ENCODE peak calls at places on chromosomes 7 and 10, in five cellular contexts. Y is choroid plexus epithelial cell, K is astrocyte of the spinal cord, N is psoas muscle, T is coronary artery. U is an unnamed sample.

GRCh38 chr10:3056280-3057037 is 10.9 kb upstream of the PFKP start:
- DNase-seq in Y (peak; percentile 42), K (no peak), N (no peak), T (no peak), U (peak; percentile 40)

GRCh38 chr10:97759157-97759980 is 12.4 kb downstream of the SFRP5 start:
- DNase-seq in Y (peak; percentile 80), K (peak; percentile 62), N (peak; percentile 83), T (no peak), U (peak; percentile 74)

GRCh38 chr10:94292448-94293118 is 70.2 kb downstream of the NOC3L start:
- DNase-seq in Y (peak; percentile 90), K (peak; percentile 74), N (peak; percentile 64), T (no peak), U (peak; percentile 78)

GRCh38 chr10:112335104-112335840 is 38.6 kb upstream of the ACSL5 start:
- DNase-seq in Y (peak; percentile 53), K (no peak), N (no peak), T (no peak), U (peak; percentile 62)

GRCh38 chr7:77368974-77369373 is 47.2 kb downstream of the GSAP start:
- DNase-seq in Y (peak; percentile 71), K (peak; percentile 5), N (no peak), T (no peak), U (peak; percentile 52)

GRCh38 chr10:121702351-121703320 is 104.4 kb upstream of the FGFR2 start:
- DNase-seq in Y (peak; percentile 62), K (peak; percentile 65), N (no peak), T (no peak), U (peak; percentile 12)

GRCh38 chr7:251005-251404 is 39.0 kb upstream of the FOXL3 start:
- DNase-seq in Y (no peak), K (no peak), N (no peak), T (no peak), U (no peak)

GRCh38 chr7:122675621-122676020 is 23.3 kb downstream of the RNF133 start:
- DNase-seq in Y (no peak), K (no peak), N (no peak), T (no peak), U (no peak)

GRCh38 chr7:30596721-30597120 is 2.0 kb downstream of the GARS1 start:
- DNase-seq in Y (no peak), K (no peak), N (no peak), T (no peak), U (peak; percentile 11)

GRCh38 chr7:40800771-40801170 is 666.0 kb downstream of the SUGCT start:
- DNase-seq in Y (no peak), K (no peak), N (peak; percentile 47), T (no peak), U (no peak)

GRCh38 chr7:111292026-111292430 is 201.1 kb downstream of the LRRN3 start:
- DNase-seq in Y (peak; percentile 42), K (peak; percentile 22), N (no peak), T (no peak), U (peak; percentile 33)

GRCh38 chr7:31488562-31489203 is 25.2 kb upstream of the ITPRID1 start:
- DNase-seq in Y (peak; percentile 2), K (peak; percentile 41), N (no peak), T (no peak), U (peak; percentile 17)

GRCh38 chr7:40793132-40793531 is 658.3 kb downstream of the SUGCT start:
- DNase-seq in Y (peak; percentile 12), K (peak; percentile 63), N (no peak), T (no peak), U (no peak)

GRCh38 chr7:95276114-95276513 is 48.2 kb downstream of the PON1 start:
- DNase-seq in Y (no peak), K (no peak), N (no peak), T (no peak), U (no peak)

GRCh38 chr7:137820677-137821420 is 25.9 kb downstream of the DGKI start:
- DNase-seq in Y (peak; percentile 83), K (peak; percentile 76), N (peak; percentile 69), T (peak; percentile 82), U (peak; percentile 79)

GRCh38 chr10:6059506-6059905 is 2.7 kb downstream of the IL2RA start:
- DNase-seq in Y (no peak), K (no peak), N (no peak), T (no peak), U (no peak)

GRCh38 chr10:30345611-30346010 is 3.5 kb downstream of the MTPAP start:
- DNase-seq in Y (no peak), K (no peak), N (no peak), T (no peak), U (no peak)

GRCh38 chr7:139118803-139119485 is 9.4 kb upstream of the ZC3HAV1 start:
- DNase-seq in Y (peak; percentile 19), K (no peak), N (no peak), T (no peak), U (peak; percentile 13)

GRCh38 chr10:71795248-71795647 is 21.9 kb upstream of the VSIR start:
- DNase-seq in Y (peak; percentile 49), K (peak; percentile 19), N (peak; percentile 44), T (no peak), U (peak; percentile 50)

GRCh38 chr7:75732764-75733630 is 5.7 kb downstream of the HIP1 start:
- DNase-seq in Y (peak; percentile 82), K (peak; percentile 95), N (peak; percentile 58), T (no peak), U (peak; percentile 54)

GRCh38 chr7:100568936-100569844 is 4.5 kb downstream of the SAP25 start:
- DNase-seq in Y (peak; percentile 49), K (peak; percentile 36), N (peak; percentile 67), T (no peak), U (peak; percentile 53)

GRCh38 chr10:29517352-29517923 is 117.3 kb downstream of the SVIL start:
- DNase-seq in Y (peak; percentile 68), K (peak; percentile 38), N (no peak), T (no peak), U (peak; percentile 53)

GRCh38 chr10:33376976-33377657 is 42.6 kb upstream of the NRP1 start:
- DNase-seq in Y (peak; percentile 67), K (peak; percentile 75), N (no peak), T (no peak), U (peak; percentile 71)

GRCh38 chr10:63120554-63120953 is 12.6 kb upstream of the NRBF2 start:
- DNase-seq in Y (peak; percentile 71), K (peak; percentile 87), N (no peak), T (no peak), U (peak; percentile 80)

GRCh38 chr7:42700376-42701327 is 211.2 kb downstream of the C7orf25 start:
- DNase-seq in Y (no peak), K (no peak), N (no peak), T (no peak), U (peak; percentile 32)

GRCh38 chr10:79412516-79412915 is 32.9 kb downstream of the ZCCHC24 start:
- DNase-seq in Y (no peak), K (no peak), N (peak; percentile 28), T (no peak), U (no peak)

GRCh38 chr10:117413928-117414618 is 38.8 kb upstream of the PDZD8 start:
- DNase-seq in Y (no peak), K (no peak), N (no peak), T (no peak), U (peak; percentile 38)

GRCh38 chr7:1707756-1708611 is 37.9 kb downstream of the ELFN1 start:
- DNase-seq in Y (no peak), K (no peak), N (no peak), T (peak; percentile 59), U (no peak)
- TF ChIP-seq CTCF in Y (peak; percentile 23), K (peak; percentile 25), N (peak; percentile 11), T (no peak), U (peak; percentile 17)

DNA sequence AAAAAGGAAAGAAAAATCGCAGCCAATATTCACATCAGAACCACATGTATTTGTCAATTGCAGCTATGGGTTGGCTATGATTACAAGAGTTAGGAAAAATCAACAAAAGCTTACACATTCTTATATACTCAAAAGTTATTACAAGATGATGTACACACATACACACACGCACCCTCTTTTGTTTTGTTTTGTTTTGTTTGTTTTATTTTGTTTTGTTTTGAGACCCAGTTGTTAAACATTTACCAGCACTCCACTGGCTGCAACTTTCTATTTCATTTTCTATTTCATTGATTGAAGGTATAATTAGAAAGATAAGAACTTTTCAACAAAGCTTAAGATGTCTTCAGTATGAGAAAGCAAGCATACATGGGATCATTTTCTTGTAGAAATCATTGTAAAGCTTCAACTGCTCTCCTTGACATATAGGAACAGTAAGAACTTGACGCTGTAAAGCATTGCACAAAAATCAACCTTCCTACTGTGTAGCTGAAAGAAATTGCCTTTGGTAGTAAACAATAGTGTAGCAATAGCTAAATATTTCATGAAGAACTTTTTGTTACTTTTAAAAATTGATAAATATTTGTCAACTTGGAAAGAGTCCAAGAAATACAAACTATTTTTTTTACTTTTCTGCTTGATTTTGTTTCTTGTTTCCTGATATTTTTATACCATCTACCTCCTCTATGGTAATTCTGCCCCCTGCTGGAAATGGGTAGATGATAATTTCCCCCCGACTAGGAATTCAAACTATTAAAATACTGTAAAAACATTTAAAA is 205.9 kb downstream of the MBL2 start:
- DNase-seq in Y (peak; percentile 86), K (peak; percentile 76), N (no peak), T (no peak), U (peak; percentile 81)
- H3K4me3 ChIP-seq in Y (peak overlapping the region; percentile 37), K (no peak overlapping the region), N (no peak overlapping the region), T (no peak overlapping the region), U (no peak overlapping the region)

GRCh38 chr7:22578048-22578770 is 78.2 kb upstream of the STEAP1B start:
- DNase-seq in Y (peak; percentile 76), K (peak; percentile 78), N (no peak), T (no peak), U (peak; percentile 92)

GRCh38 chr7:22579961-22580360 is 80.0 kb upstream of the STEAP1B start:
- DNase-seq in Y (no peak), K (no peak), N (no peak), T (no peak), U (no peak)

GRCh38 chr7:22581099-22581498 is 81.1 kb upstream of the STEAP1B start:
- DNase-seq in Y (no peak), K (peak; percentile 42), N (no peak), T (no peak), U (no peak)

GRCh38 chr7:22574756-22575517 is 74.9 kb upstream of the STEAP1B start:
- DNase-seq in Y (no peak), K (no peak), N (no peak), T (no peak), U (no peak)

DNA sequence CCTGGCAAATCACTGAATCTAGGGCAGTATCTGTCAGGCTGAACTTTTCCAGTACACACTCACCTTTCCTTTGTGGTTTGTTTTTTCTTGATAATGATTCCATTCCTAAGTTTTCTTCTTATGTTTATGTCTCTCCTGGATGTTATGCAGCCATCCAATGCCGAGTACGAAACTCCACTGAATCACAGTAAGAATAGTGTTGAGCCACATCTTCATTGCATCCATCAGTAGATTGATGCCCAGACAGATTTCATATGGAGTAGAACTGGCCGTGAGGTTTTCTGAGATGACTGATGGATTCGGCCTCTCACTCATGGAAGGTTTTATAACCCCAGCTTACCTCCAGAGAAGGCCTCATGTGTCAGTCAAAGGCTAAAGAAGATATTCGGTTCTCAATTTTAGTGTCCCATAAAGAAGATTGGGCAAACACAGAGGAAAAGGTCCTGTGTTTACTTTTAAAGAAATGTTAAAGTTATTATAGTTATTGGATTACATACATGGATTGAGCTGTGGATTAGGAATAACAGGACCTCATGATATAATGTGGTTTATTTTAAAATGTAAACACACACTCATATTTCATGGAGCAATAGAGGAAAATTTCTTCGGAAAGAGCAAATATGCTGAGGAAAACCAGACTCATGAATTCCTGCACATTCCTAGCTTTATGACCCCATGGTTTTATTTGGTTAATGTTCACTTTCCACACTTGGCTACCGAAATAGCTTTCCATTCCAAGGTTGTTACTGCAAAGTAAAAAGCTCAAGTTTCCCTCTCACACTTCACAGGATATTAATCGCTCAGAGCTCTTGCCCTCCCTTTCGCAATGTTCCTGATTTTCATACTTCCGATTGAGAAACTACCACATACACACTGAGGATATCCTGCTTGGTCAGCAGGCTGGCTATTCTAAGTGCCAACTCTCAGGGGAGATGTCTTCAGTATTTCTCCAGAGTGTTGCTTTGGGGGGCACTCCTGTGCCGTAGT is 77.2 kb upstream of the STEAP1B start:
- DNase-seq in Y (peak; percentile 98), K (peak; percentile 94), N (no peak), T (no peak), U (peak; percentile 99)
- TF ChIP-seq CTCF in Y (no peak), K (no peak), N (no peak), T (no peak), U (no peak)

GRCh38 chr7:90701771-90702170 is 105.7 kb downstream of the CDK14 start:
- DNase-seq in Y (no peak), K (no peak), N (no peak), T (no peak), U (no peak)
- H3K4me3 ChIP-seq in Y (no peak overlapping the region), K (no peak overlapping the region), N (peak overlapping the region; percentile 53), T (peak overlapping the region; percentile 53), U (no peak overlapping the region)

U was measured in fibroblast of pulmonary artery.